ENCODE peak calls at places on chromosome 22, in six cellular contexts. One of them, this sample, is unnamed.

GRCh38 chr22:28601915-28602314 is 77.7 kb downstream of the TTC28 start:
- DNase-seq in brain microvascular endothelial cell: no peak
- DNase-seq in CD4-positive, alpha-beta T cell: no peak
- DNase-seq in bronchial epithelial cell: no peak
- DNase-seq in NCI-H1105 treated with DMSO at 0.1 percent for 48 hours: no peak
- DNase-seq in PC-9: no peak
- DNase-seq in this sample: no peak

GRCh38 chr22:31588970-31589675 is 72.9 kb downstream of the PISD start:
- DNase-seq in PC-9: no peak
- DNase-seq in CD4-positive, alpha-beta T cell: no peak
- DNase-seq in bronchial epithelial cell: no peak
- DNase-seq in NCI-H1105 treated with DMSO at 0.1 percent for 48 hours: no peak
- DNase-seq in brain microvascular endothelial cell: no peak
- DNase-seq in this sample: no peak

GRCh38 chr22:24386814-24387550 is 40.4 kb upstream of the ADORA2A start:
- DNase-seq in PC-9: no peak
- DNase-seq in bronchial epithelial cell: no peak
- DNase-seq in brain microvascular endothelial cell: no peak
- DNase-seq in NCI-H1105 treated with DMSO at 0.1 percent for 48 hours: no peak
- DNase-seq in CD4-positive, alpha-beta T cell: no peak
- DNase-seq in this sample: no peak

GRCh38 chr22:25447689-25448434 is 116.6 kb upstream of the GRK3 start:
- DNase-seq in NCI-H1105 treated with DMSO at 0.1 percent for 48 hours: peak
- DNase-seq in PC-9: peak
- DNase-seq in brain microvascular endothelial cell: peak
- DNase-seq in bronchial epithelial cell: peak
- DNase-seq in CD4-positive, alpha-beta T cell: peak
- DNase-seq in this sample: peak

GRCh38 chr22:27919943-27920755 is 1.1 kb upstream of the PITPNB start:
- DNase-seq in bronchial epithelial cell: peak
- DNase-seq in NCI-H1105 treated with DMSO at 0.1 percent for 48 hours: peak
- DNase-seq in brain microvascular endothelial cell: peak
- DNase-seq in CD4-positive, alpha-beta T cell: no peak
- DNase-seq in PC-9: peak
- DNase-seq in this sample: no peak

GRCh38 chr22:32985899-32986772 is 72.0 kb downstream of the SYN3 start:
- DNase-seq in brain microvascular endothelial cell: peak
- DNase-seq in NCI-H1105 treated with DMSO at 0.1 percent for 48 hours: peak
- DNase-seq in CD4-positive, alpha-beta T cell: peak
- DNase-seq in PC-9: peak
- DNase-seq in bronchial epithelial cell: peak
- DNase-seq in this sample: peak

GRCh38 chr22:44199866-44200265 is 19.1 kb downstream of the PARVG start:
- DNase-seq in PC-9: no peak
- DNase-seq in bronchial epithelial cell: no peak
- DNase-seq in CD4-positive, alpha-beta T cell: no peak
- DNase-seq in NCI-H1105 treated with DMSO at 0.1 percent for 48 hours: no peak
- DNase-seq in brain microvascular endothelial cell: no peak
- DNase-seq in this sample: no peak

GRCh38 chr22:23494593-23495266 is 85.4 kb downstream of the IGLL1 start:
- DNase-seq in CD4-positive, alpha-beta T cell: no peak
- DNase-seq in bronchial epithelial cell: no peak
- DNase-seq in NCI-H1105 treated with DMSO at 0.1 percent for 48 hours: no peak
- DNase-seq in PC-9: no peak
- DNase-seq in brain microvascular endothelial cell: no peak
- DNase-seq in this sample: no peak

GRCh38 chr22:19181786-19182471 is 3.4 kb upstream of the SLC25A1 start:
- DNase-seq in NCI-H1105 treated with DMSO at 0.1 percent for 48 hours: no peak
- DNase-seq in CD4-positive, alpha-beta T cell: no peak
- DNase-seq in PC-9: no peak
- DNase-seq in brain microvascular endothelial cell: no peak
- DNase-seq in bronchial epithelial cell: no peak
- DNase-seq in this sample: no peak

GRCh38 chr22:50078761-50079160 is 6.5 kb downstream of the MLC1 start:
- DNase-seq in PC-9: peak
- DNase-seq in CD4-positive, alpha-beta T cell: no peak
- DNase-seq in brain microvascular endothelial cell: no peak
- DNase-seq in bronchial epithelial cell: no peak
- DNase-seq in NCI-H1105 treated with DMSO at 0.1 percent for 48 hours: no peak
- DNase-seq in this sample: no peak

GRCh38 chr22:22720201-22720723 is 75.8 kb downstream of the GGTLC2 start:
- DNase-seq in NCI-H1105 treated with DMSO at 0.1 percent for 48 hours: no peak
- DNase-seq in CD4-positive, alpha-beta T cell: peak
- DNase-seq in brain microvascular endothelial cell: peak
- DNase-seq in bronchial epithelial cell: peak
- DNase-seq in PC-9: no peak
- DNase-seq in this sample: peak

GRCh38 chr22:44393066-44393465 is 80.3 kb upstream of the SHISAL1 start:
- DNase-seq in CD4-positive, alpha-beta T cell: no peak
- DNase-seq in NCI-H1105 treated with DMSO at 0.1 percent for 48 hours: no peak
- DNase-seq in brain microvascular endothelial cell: no peak
- DNase-seq in PC-9: no peak
- DNase-seq in bronchial epithelial cell: no peak
- DNase-seq in this sample: no peak

GRCh38 chr22:31876156-31877035 is 67.9 kb upstream of the YWHAH start:
- DNase-seq in brain microvascular endothelial cell: no peak
- DNase-seq in NCI-H1105 treated with DMSO at 0.1 percent for 48 hours: no peak
- DNase-seq in bronchial epithelial cell: peak
- DNase-seq in PC-9: no peak
- DNase-seq in CD4-positive, alpha-beta T cell: no peak
- DNase-seq in this sample: no peak

GRCh38 chr22:46079861-46080821 is 70.2 kb upstream of the PPARA start:
- DNase-seq in NCI-H1105 treated with DMSO at 0.1 percent for 48 hours: peak
- DNase-seq in PC-9: no peak
- DNase-seq in bronchial epithelial cell: no peak
- DNase-seq in brain microvascular endothelial cell: no peak
- DNase-seq in CD4-positive, alpha-beta T cell: no peak
- DNase-seq in this sample: no peak

GRCh38 chr22:17109113-17109865 is 11.9 kb downstream of the TMEM121B start:
- DNase-seq in NCI-H1105 treated with DMSO at 0.1 percent for 48 hours: no peak
- DNase-seq in PC-9: no peak
- DNase-seq in CD4-positive, alpha-beta T cell: no peak
- DNase-seq in brain microvascular endothelial cell: no peak
- DNase-seq in bronchial epithelial cell: no peak
- DNase-seq in this sample: no peak

GRCh38 chr22:46750861-46751260 is 11.6 kb upstream of the TBC1D22A start:
- DNase-seq in PC-9: peak
- DNase-seq in brain microvascular endothelial cell: no peak
- DNase-seq in NCI-H1105 treated with DMSO at 0.1 percent for 48 hours: peak
- DNase-seq in bronchial epithelial cell: no peak
- DNase-seq in CD4-positive, alpha-beta T cell: no peak
- DNase-seq in this sample: no peak

GRCh38 chr22:35883028-35883620 is 145.5 kb downstream of the RBFOX2 start:
- DNase-seq in bronchial epithelial cell: peak
- DNase-seq in PC-9: peak
- DNase-seq in NCI-H1105 treated with DMSO at 0.1 percent for 48 hours: no peak
- DNase-seq in CD4-positive, alpha-beta T cell: no peak
- DNase-seq in brain microvascular endothelial cell: no peak
- DNase-seq in this sample: peak

GRCh38 chr22:41664951-41665350 is 23.7 kb downstream of the SNU13 start:
- DNase-seq in CD4-positive, alpha-beta T cell: no peak
- DNase-seq in bronchial epithelial cell: no peak
- DNase-seq in PC-9: no peak
- DNase-seq in NCI-H1105 treated with DMSO at 0.1 percent for 48 hours: no peak
- DNase-seq in brain microvascular endothelial cell: no peak
- DNase-seq in this sample: no peak

GRCh38 chr22:37566329-37566837 is 6.1 kb downstream of the CDC42EP1 start:
- DNase-seq in PC-9: no peak
- DNase-seq in brain microvascular endothelial cell: no peak
- DNase-seq in CD4-positive, alpha-beta T cell: peak
- DNase-seq in NCI-H1105 treated with DMSO at 0.1 percent for 48 hours: no peak
- DNase-seq in bronchial epithelial cell: no peak
- DNase-seq in this sample: no peak

GRCh38 chr22:20522134-20522827 is 14.9 kb downstream of the MED15 start:
- DNase-seq in CD4-positive, alpha-beta T cell: no peak
- DNase-seq in bronchial epithelial cell: no peak
- DNase-seq in PC-9: no peak
- DNase-seq in brain microvascular endothelial cell: no peak
- DNase-seq in NCI-H1105 treated with DMSO at 0.1 percent for 48 hours: no peak
- DNase-seq in this sample: no peak

GRCh38 chr22:45842141-45842831 is 134.7 kb downstream of the WNT7B start:
- DNase-seq in CD4-positive, alpha-beta T cell: no peak
- DNase-seq in PC-9: no peak
- DNase-seq in bronchial epithelial cell: peak
- DNase-seq in NCI-H1105 treated with DMSO at 0.1 percent for 48 hours: peak
- DNase-seq in brain microvascular endothelial cell: no peak
- DNase-seq in this sample: no peak

This sample was measured in HCT116.